ENCODE peak calls at places on chromosome X, in ten cellular contexts. P, K, L, G, U, Y, T, F, B and I are unnamed samples.

GRCh38 chrX:139739138-139739537 is 31.2 kb upstream of the MCF2 start:
- DNase-seq in L (no peak), Y (no peak), G (no peak), F (no peak), T (no peak), U (no peak), B (peak; percentile 74), P (no peak), K (peak; percentile 2), I (no peak)

GRCh38 chrX:48487362-48487785 is 11.4 kb downstream of the FTSJ1 start:
- DNase-seq in P (no peak), F (no peak), K (no peak), T (peak; percentile 95), U (no peak), B (peak; percentile 83), G (no peak), Y (peak; percentile 90), L (no peak), I (peak; percentile 85)

GRCh38 chrX:1584237-1585011 is 7.0 kb upstream of the AKAP17A start:
- DNase-seq in K (no peak), L (no peak), T (no peak), B (no peak), U (no peak), Y (no peak), F (no peak), G (no peak), P (no peak), I (no peak)

GRCh38 chrX:153608821-153609220 is 9.9 kb upstream of the CCNQ start:
- DNase-seq in B (peak; percentile 47), L (no peak), Y (no peak), K (no peak), T (no peak), U (no peak), G (no peak), F (no peak), P (no peak), I (no peak)

GRCh38 chrX:6941041-6941440 is 206.5 kb upstream of the STS start:
- DNase-seq in K (no peak), Y (no peak), P (no peak), T (peak; percentile 0), G (no peak), F (no peak), L (no peak), U (no peak), B (peak; percentile 55), I (no peak)

GRCh38 chrX:139691493-139691842 is 16.5 kb downstream of the MCF2 start:
- DNase-seq in T (peak; percentile 12), G (no peak), F (no peak), K (no peak), U (no peak), Y (no peak), P (peak; percentile 17), B (peak; percentile 27), L (no peak), I (no peak)

GRCh38 chrX:48721916-48722315 is 25.4 kb downstream of the SUV39H1 start:
- DNase-seq in B (no peak), T (no peak), F (no peak), K (no peak), P (no peak), Y (no peak), U (no peak), L (no peak), G (no peak), I (no peak)

GRCh38 chrX:71992711-71993110 is 82.1 kb downstream of the NHSL2 start:
- DNase-seq in U (no peak), B (no peak), K (peak; percentile 25), P (no peak), L (no peak), F (no peak), Y (no peak), G (peak; percentile 75), T (no peak), I (no peak)

GRCh38 chrX:67717571-67717970 is 173.8 kb downstream of the AR start:
- DNase-seq in K (no peak), F (no peak), Y (no peak), L (no peak), B (no peak), U (no peak), T (no peak), G (no peak), P (no peak), I (no peak)

GRCh38 chrX:104641176-104641575 is 75.2 kb downstream of the IL1RAPL2 start:
- DNase-seq in P (no peak), K (no peak), U (no peak), B (no peak), L (no peak), F (no peak), Y (no peak), G (no peak), T (no peak), I (no peak)

GRCh38 chrX:24877854-24878650 is 137.7 kb downstream of the ARX start:
- DNase-seq in B (no peak), U (no peak), Y (no peak), P (no peak), T (peak; percentile 55), L (no peak), K (no peak), F (no peak), G (no peak), I (no peak)

GRCh38 chrX:136711147-136711546 is 63.2 kb downstream of the CD40LG start:
- DNase-seq in T (peak; percentile 63), B (peak; percentile 69), F (no peak), G (no peak), K (no peak), U (no peak), Y (no peak), L (peak; percentile 4), P (peak; percentile 22), I (no peak)

GRCh38 chrX:110786486-110786885 is 9.1 kb downstream of the CHRDL1 start:
- DNase-seq in U (no peak), G (no peak), K (no peak), P (no peak), F (no peak), L (no peak), B (peak; percentile 38), Y (no peak), T (peak; percentile 0), I (no peak)

GRCh38 chrX:74438771-74439170 is 17.5 kb downstream of the SLC16A2 start:
- DNase-seq in G (no peak), Y (no peak), K (no peak), F (no peak), P (no peak), B (no peak), L (no peak), T (no peak), U (no peak), I (no peak)

GRCh38 chrX:77014655-77015377 is 432.4 kb upstream of the FGF16 start:
- DNase-seq in B (no peak), F (peak; percentile 31), U (no peak), P (peak; percentile 56), K (no peak), G (no peak), Y (no peak), L (no peak), T (peak; percentile 8), I (no peak)

GRCh38 chrX:107826286-107827136 is 845 bp downstream of the MID2 start:
- DNase-seq in U (peak; percentile 31), G (no peak), Y (no peak), L (no peak), P (peak; percentile 51), T (peak; percentile 56), F (peak; percentile 14), K (peak; percentile 12), B (peak; percentile 60), I (no peak)

GRCh38 chrX:150540965-150541364 is 27.5 kb upstream of the MTM1 start:
- DNase-seq in L (no peak), G (peak; percentile 65), K (no peak), B (no peak), F (no peak), Y (no peak), P (no peak), U (no peak), T (no peak), I (no peak)

GRCh38 chrX:16469870-16470269 is 180.1 kb upstream of the S100G start:
- DNase-seq in B (no peak), P (no peak), Y (no peak), K (no peak), L (no peak), G (no peak), U (no peak), F (no peak), T (no peak), I (no peak)
- TF ChIP-seq CTCF in B (no peak), P (no peak), Y (peak; percentile 24), K (no peak), L (no peak), G (no peak), U (no peak), F (no peak), T (peak; percentile 18), I (no peak)

GRCh38 chrX:118761950-118762725 is 34.7 kb downstream of the IL13RA1 start:
- DNase-seq in T (no peak), U (no peak), P (no peak), G (no peak), F (no peak), Y (no peak), B (no peak), K (no peak), L (no peak), I (no peak)
- TF ChIP-seq CTCF in T (peak; percentile 26), U (peak; percentile 28), P (no peak), G (no peak), F (no peak), Y (no peak), B (no peak), K (no peak), L (no peak), I (no peak)

DNA sequence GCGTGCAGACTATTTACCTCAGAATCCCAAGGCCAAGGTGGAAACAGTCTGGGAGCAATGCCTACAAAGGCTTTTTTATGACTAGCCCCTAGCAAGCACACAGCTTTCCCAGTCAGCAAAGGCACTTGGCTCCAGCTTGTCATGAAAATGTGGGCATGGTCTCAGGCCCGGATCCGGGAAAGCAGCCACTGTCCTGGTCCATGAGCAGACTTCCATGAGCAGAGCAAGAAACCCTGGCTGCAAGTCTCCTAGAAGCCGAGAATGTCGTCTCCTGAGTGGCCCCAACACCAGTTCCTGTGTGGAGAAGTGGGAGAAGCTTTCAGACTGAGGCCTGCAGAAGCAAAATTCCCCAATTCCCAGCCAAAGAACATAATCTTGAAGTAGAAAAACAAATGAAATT is 190.5 kb downstream of the MID1 start:
- DNase-seq in L (no peak), B (no peak), Y (no peak), T (no peak), K (no peak), F (no peak), G (no peak), P (no peak), U (no peak), I (no peak)
- TF ChIP-seq CTCF in L (no peak), B (no peak), Y (no peak), T (no peak), K (no peak), F (no peak), G (no peak), P (no peak), U (no peak), I (no peak)

DNA sequence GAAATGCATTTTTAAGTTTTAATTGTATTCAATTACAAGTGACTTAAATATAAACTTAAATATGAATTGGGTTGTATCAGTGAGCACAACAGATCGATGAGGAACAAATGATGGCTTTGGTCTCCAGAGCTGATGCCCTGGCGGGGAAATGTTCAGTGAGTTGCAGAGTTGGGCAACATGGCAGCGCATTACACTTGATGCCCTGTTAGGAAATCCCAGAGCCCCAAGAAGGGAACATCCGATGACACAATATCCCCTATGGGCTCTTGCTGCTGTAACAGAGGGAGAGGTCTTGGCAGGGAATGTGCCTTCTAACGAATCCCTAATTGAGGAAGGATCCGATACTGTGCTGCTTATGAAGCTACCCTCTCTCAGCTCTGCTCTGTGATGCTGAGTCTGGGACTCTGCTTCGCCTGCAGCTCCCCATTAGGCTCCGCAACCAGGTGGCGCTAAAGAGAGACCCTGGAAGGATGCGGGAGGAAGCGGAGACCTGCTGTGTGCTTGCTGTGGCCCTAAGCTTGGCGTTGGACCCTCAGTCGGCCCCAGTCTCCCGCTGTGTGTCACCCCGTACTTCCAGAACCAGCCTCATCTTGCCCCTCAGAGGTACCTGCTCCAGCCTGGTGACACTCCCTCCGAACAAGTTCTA is 38.9 kb downstream of the PDHA1 start:
- DNase-seq in K (peak; percentile 20), Y (peak; percentile 15), G (peak; percentile 76), F (peak; percentile 33), P (peak; percentile 75), L (no peak), T (peak; percentile 56), U (peak; percentile 56), B (peak; percentile 54), I (no peak)
- TF ChIP-seq CTCF in K (peak; percentile 35), Y (peak; percentile 46), G (no peak), F (no peak), P (peak; percentile 31), L (peak; percentile 43), T (peak; percentile 78), U (peak; percentile 67), B (peak; percentile 55), I (peak; percentile 68)